ENCODE peak calls at places on chromosomes 16 and 17, in seven cellular contexts. N is naive B cell, I is HFF-Myc, V is kidney tubule cell, K is GDM1, Q is fibroblast of the conjunctiva, B is NCI-H510A treated with DMSO at 0.1 percent for 48 hours. H is an unnamed sample.

GRCh38 chr17:58006563-58006923 is 503 bp downstream of the SRSF1 start:
- DNase-seq in V (peak), B (peak), K (peak), Q (peak), N (peak), I (no peak), H (no peak)

GRCh38 chr16:88856122-88856827 is 472 bp downstream of the GALNS start:
- DNase-seq in Q (no peak), K (no peak), B (no peak), V (no peak), I (no peak), N (peak), H (no peak)

GRCh38 chr16:86537486-86537885 is 17.5 kb downstream of the MTHFSD start:
- DNase-seq in B (no peak), V (no peak), Q (no peak), I (no peak), K (no peak), N (no peak), H (no peak)

GRCh38 chr16:47779201-47780016 is 318.3 kb downstream of the PHKB start:
- DNase-seq in N (peak), V (peak), B (no peak), K (peak), Q (no peak), I (no peak), H (peak)

GRCh38 chr17:5941258-5941657 is 128.9 kb upstream of the WSCD1 start:
- DNase-seq in Q (no peak), K (no peak), N (no peak), B (no peak), I (no peak), V (no peak), H (no peak)

GRCh38 chr16:66273036-66273435 is 93.5 kb upstream of the CDH5 start:
- DNase-seq in V (no peak), K (no peak), N (no peak), Q (no peak), B (no peak), I (no peak), H (no peak)

GRCh38 chr17:2089021-2089422 is 34.1 kb downstream of the HIC1 start:
- DNase-seq in I (no peak), N (no peak), Q (no peak), K (no peak), B (no peak), V (no peak), H (no peak)

GRCh38 chr17:73720187-73720834 is 76.1 kb upstream of the SDK2 start:
- DNase-seq in B (peak), I (no peak), V (no peak), N (no peak), K (no peak), Q (no peak), H (no peak)

GRCh38 chr16:23557779-23558330 is 328 bp downstream of the UBFD1 start:
- DNase-seq in B (no peak), V (peak), N (no peak), K (no peak), Q (peak), I (no peak), H (no peak)

GRCh38 chr17:55778389-55779118 is 27.7 kb downstream of the PCTP start:
- DNase-seq in K (no peak), B (no peak), I (no peak), N (no peak), Q (no peak), V (no peak), H (no peak)

GRCh38 chr16:56970934-56971767 is 9.4 kb downstream of the CETP start:
- DNase-seq in K (no peak), N (peak), B (no peak), V (no peak), Q (no peak), I (no peak), H (no peak)

GRCh38 chr16:9070295-9070694 is 21.1 kb upstream of the HAPSTR1 start:
- DNase-seq in K (no peak), N (no peak), B (no peak), V (no peak), Q (no peak), I (no peak), H (no peak)

GRCh38 chr17:9726291-9726690 is 65.1 kb downstream of the DHRS7C start:
- DNase-seq in N (no peak), K (no peak), I (no peak), V (no peak), Q (no peak), B (no peak), H (no peak)

GRCh38 chr17:57902117-57902799 is 52.4 kb upstream of the MRPS23 start:
- DNase-seq in I (no peak), V (peak), K (peak), Q (no peak), N (no peak), B (peak), H (no peak)

GRCh38 chr16:67748791-67749282 is 29.7 kb upstream of the GFOD2 start:
- DNase-seq in K (no peak), N (no peak), I (no peak), B (no peak), Q (no peak), V (no peak), H (no peak)

GRCh38 chr16:89847056-89847929 is 19.0 kb downstream of the SPIRE2 start:
- DNase-seq in Q (no peak), K (no peak), V (no peak), I (no peak), N (no peak), B (no peak), H (no peak)

GRCh38 chr17:53490447-53490968 is 332.2 kb upstream of the KIF2B start:
- DNase-seq in K (no peak), N (no peak), Q (no peak), I (no peak), B (no peak), V (no peak), H (no peak)